ENCODE peak calls at places on chromosomes 1 and 21, in five cellular contexts. A is endodermal cell, S is cardiac muscle cell, Z is bronchial epithelial cell, M is AG04449. T is an unnamed sample.

GRCh38 chr1:22471078-22471477 is 19.4 kb downstream of the ZBTB40 start:
- DNase-seq in A (no peak), S (peak), Z (no peak), M (no peak), T (no peak)

GRCh38 chr1:188949701-188950100 is 1528.0 kb downstream of the BRINP3 start:
- DNase-seq in A (no peak), S (no peak), Z (peak), M (no peak), T (no peak)

GRCh38 chr1:179127163-179127895 is 45.5 kb downstream of the TOR3A start:
- DNase-seq in A (no peak), S (peak), Z (peak), M (no peak), T (no peak)

GRCh38 chr21:19197950-19198349 is 794.4 kb upstream of the TMPRSS15 start:
- DNase-seq in A (no peak), S (no peak), Z (no peak), M (no peak), T (no peak)

GRCh38 chr1:12300706-12301105 is 70.9 kb downstream of the VPS13D start:
- DNase-seq in A (no peak), S (no peak), Z (no peak), M (no peak), T (no peak)

GRCh38 chr1:54047384-54048315 is 5.4 kb downstream of the TMEM59 start:
- DNase-seq in A (no peak), S (no peak), Z (no peak), M (no peak), T (no peak)

GRCh38 chr1:204192589-204193352 is 3.5 kb downstream of the KISS1 start:
- DNase-seq in A (no peak), S (no peak), Z (peak), M (no peak), T (no peak)

GRCh38 chr1:119968068-119968492 is 71.8 kb upstream of the ADAM30 start:
- DNase-seq in A (peak), S (peak), Z (peak), M (no peak), T (no peak)

GRCh38 chr1:2635271-2636010 is 2.6 kb upstream of the MMEL1 start:
- DNase-seq in A (no peak), S (no peak), Z (no peak), M (no peak), T (no peak)

GRCh38 chr1:45929257-45929687 is 125.9 kb downstream of the MAST2 start:
- DNase-seq in A (peak), S (peak), Z (peak), M (no peak), T (no peak)

GRCh38 chr21:43716376-43717165 is 2.4 kb upstream of the PDXK start:
- DNase-seq in A (no peak), S (no peak), Z (no peak), M (no peak), T (no peak)

GRCh38 chr1:5921671-5922070 is 70.6 kb downstream of the NPHP4 start:
- DNase-seq in A (no peak), S (no peak), Z (no peak), M (no peak), T (no peak)

GRCh38 chr1:64536217-64536835 is 66.4 kb downstream of the CACHD1 start:
- DNase-seq in A (no peak), S (no peak), Z (no peak), M (no peak), T (no peak)

GRCh38 chr1:9827558-9828185 is 3.9 kb upstream of the CLSTN1 start:
- DNase-seq in A (peak), S (no peak), Z (peak), M (no peak), T (no peak)

GRCh38 chr21:15730484-15731242 is 881 bp downstream of the USP25 start:
- DNase-seq in A (no peak), S (no peak), Z (no peak), M (no peak), T (no peak)

GRCh38 chr1:171937938-171938337 is 96.6 kb downstream of the DNM3 start:
- DNase-seq in A (no peak), S (no peak), Z (no peak), M (no peak), T (no peak)

GRCh38 chr1:204874274-204874673 is 3.6 kb downstream of the NFASC start:
- DNase-seq in A (no peak), S (no peak), Z (no peak), M (no peak), T (no peak)

GRCh38 chr21:15301014-15301413 is 236.2 kb upstream of the NRIP1 start:
- DNase-seq in A (no peak), S (no peak), Z (peak), M (no peak), T (no peak)

GRCh38 chr21:43829575-43830119 is 35.4 kb upstream of the AGPAT3 start:
- DNase-seq in A (no peak), S (no peak), Z (no peak), M (no peak), T (no peak)

GRCh38 chr1:46493316-46494032 is 3.8 kb downstream of the DMBX1 start:
- DNase-seq in A (no peak), S (no peak), Z (no peak), M (no peak), T (no peak)

GRCh38 chr1:101071470-101071886 is 45.9 kb upstream of the DPH5 start:
- DNase-seq in A (no peak), S (peak), Z (no peak), M (no peak), T (no peak)

GRCh38 chr1:17475729-17476128 is 36.3 kb upstream of the RCC2 start:
- DNase-seq in A (no peak), S (peak), Z (peak), M (peak), T (no peak)

GRCh38 chr1:15246960-15247614 is at the start of gene FHAD1:
- DNase-seq in A (peak), S (peak), Z (no peak), M (no peak), T (no peak)

GRCh38 chr1:213252026-213252425 is 201.0 kb downstream of the RPS6KC1 start:
- DNase-seq in A (no peak), S (no peak), Z (no peak), M (no peak), T (no peak)

GRCh38 chr1:181116819-181117390 is 28.4 kb downstream of the IER5 start:
- DNase-seq in A (no peak), S (no peak), Z (no peak), M (no peak), T (no peak)

GRCh38 chr1:6239950-6240768 is 3.8 kb upstream of the HES3 start:
- DNase-seq in A (peak), S (peak), Z (no peak), M (no peak), T (no peak)

GRCh38 chr21:37047079-37047478 is 25.8 kb downstream of the PIGP start:
- DNase-seq in A (peak), S (no peak), Z (peak), M (no peak), T (no peak)

GRCh38 chr1:93448983-93449805 is 1.3 kb downstream of the FNBP1L start:
- DNase-seq in A (peak), S (peak), Z (peak), M (no peak), T (no peak)

GRCh38 chr1:241749041-241749798 is 97.1 kb downstream of the WDR64 start:
- DNase-seq in A (no peak), S (peak), Z (peak), M (no peak), T (no peak)

GRCh38 chr1:177495878-177496277 is 325.1 kb downstream of the BRINP2 start:
- DNase-seq in A (no peak), S (no peak), Z (peak), M (no peak), T (no peak)

GRCh38 chr1:7826363-7826762 is 26.5 kb downstream of the UTS2 start:
- DNase-seq in A (no peak), S (no peak), Z (no peak), M (no peak), T (no peak)

DNA sequence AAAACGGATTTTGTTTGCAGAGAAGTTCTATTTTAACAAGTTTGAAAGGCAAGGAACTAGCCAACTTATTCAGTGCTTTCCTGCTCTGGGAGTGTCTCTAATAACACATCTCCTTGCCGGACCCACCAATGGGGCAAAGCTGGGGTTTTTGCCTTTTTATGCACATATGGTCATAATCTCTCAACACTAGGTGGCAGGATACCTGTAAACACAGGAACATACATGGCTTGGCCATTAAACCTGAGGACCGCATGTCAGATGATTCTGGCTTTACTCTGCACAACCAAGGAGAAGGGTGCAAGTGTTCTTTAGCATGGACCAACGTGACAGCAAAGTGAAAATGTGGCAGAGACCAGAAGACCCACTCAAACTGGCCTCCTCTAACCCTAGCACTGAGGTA is 4.9 kb downstream of the TMEM9 start:
- DNase-seq in A (no peak), S (peak), Z (peak), M (no peak), T (no peak)
- TF ChIP-seq CTCF in A (peak), S (peak), Z (peak), M (peak), T (peak)

DNA sequence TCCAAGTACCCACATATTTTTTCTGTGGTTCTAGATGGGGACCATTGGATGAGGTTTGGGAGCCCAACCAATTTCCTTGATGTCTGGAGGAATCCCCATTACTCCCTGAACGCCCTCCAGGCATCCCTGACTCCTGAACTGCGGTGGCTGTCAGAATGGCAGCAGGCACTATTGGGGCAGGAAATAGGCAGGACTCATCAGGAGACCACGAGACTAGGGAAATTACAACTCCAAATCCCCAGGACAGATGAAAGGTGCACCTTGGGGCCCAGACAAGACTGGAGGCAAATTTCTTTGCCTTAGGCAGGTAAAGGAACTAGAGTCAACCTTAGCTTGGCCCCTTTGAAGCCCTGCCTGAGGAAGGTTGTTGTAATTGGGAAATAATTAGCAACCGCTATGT is 1.1 kb downstream of the CGN start:
- DNase-seq in A (peak), S (no peak), Z (peak), M (no peak), T (no peak)
- H3K4me3 ChIP-seq in A (peak), S (peak), Z (peak), M (no peak), T (peak)

GRCh38 chr1:30084909-30085571 is 638.3 kb downstream of the MATN1 start:
- DNase-seq in A (no peak), S (no peak), Z (no peak), M (no peak), T (no peak)

GRCh38 chr1:30085814-30086770 is 637.3 kb downstream of the MATN1 start:
- DNase-seq in A (peak), S (peak), Z (no peak), M (no peak), T (no peak)

GRCh38 chr1:30090421-30090820 is 633.0 kb downstream of the MATN1 start:
- DNase-seq in A (no peak), S (no peak), Z (no peak), M (no peak), T (no peak)

GRCh38 chr1:30088594-30089556 is 634.5 kb downstream of the MATN1 start:
- DNase-seq in A (no peak), S (peak), Z (no peak), M (no peak), T (no peak)

GRCh38 chr1:30087465-30087864 is 635.9 kb downstream of the MATN1 start:
- DNase-seq in A (peak), S (no peak), Z (no peak), M (no peak), T (no peak)
- TF ChIP-seq CTCF in A (peak), S (peak), Z (peak), M (peak), T (peak)

GRCh38 chr1:40982721-40983120 is 3.2 kb downstream of the CTPS1 start:
- DNase-seq in A (no peak), S (no peak), Z (no peak), M (no peak), T (no peak)
- H3K4me3 ChIP-seq in A (no peak), S (no peak), Z (no peak), M (no peak), T (no peak)

GRCh38 chr1:43383449-43383848 is 6.2 kb downstream of the MED8 start:
- DNase-seq in A (no peak), S (no peak), Z (no peak), M (no peak), T (no peak)
- TF ChIP-seq CTCF in A (peak), S (no peak), Z (peak), M (no peak), T (peak)

GRCh38 chr1:86191958-86192357 is 35.4 kb upstream of the COL24A1 start:
- DNase-seq in A (no peak), S (no peak), Z (no peak), M (no peak), T (no peak)

GRCh38 chr1:86197206-86197855 is 40.8 kb upstream of the COL24A1 start:
- DNase-seq in A (no peak), S (peak), Z (no peak), M (no peak), T (no peak)

GRCh38 chr1:86194491-86195034 is 38.0 kb upstream of the COL24A1 start:
- DNase-seq in A (no peak), S (peak), Z (no peak), M (no peak), T (no peak)

GRCh38 chr1:86190873-86191272 is 34.3 kb upstream of the COL24A1 start:
- DNase-seq in A (no peak), S (no peak), Z (no peak), M (no peak), T (no peak)

GRCh38 chr1:86195281-86195680 is 38.7 kb upstream of the COL24A1 start:
- DNase-seq in A (peak), S (no peak), Z (no peak), M (no peak), T (no peak)
- H3K4me3 ChIP-seq in A (peak), S (no peak), Z (no peak), M (no peak), T (no peak)

GRCh38 chr1:230109871-230110667 is 43.0 kb downstream of the GALNT2 start:
- DNase-seq in A (peak), S (no peak), Z (no peak), M (no peak), T (no peak)
- TF ChIP-seq CTCF in A (no peak), S (no peak), Z (no peak), M (no peak), T (no peak)

GRCh38 chr1:156075775-156076204 is 6.5 kb downstream of the MEX3A start:
- DNase-seq in A (peak), S (no peak), Z (no peak), M (no peak), T (no peak)
- H3K4me3 ChIP-seq in A (no peak), S (no peak), Z (no peak), M (no peak), T (no peak)

GRCh38 chr1:236507022-236507700 is 16.6 kb upstream of the LGALS8 start:
- DNase-seq in A (no peak), S (peak), Z (no peak), M (no peak), T (no peak)

GRCh38 chr1:236509203-236509602 is 14.6 kb upstream of the LGALS8 start:
- DNase-seq in A (no peak), S (no peak), Z (no peak), M (no peak), T (no peak)

GRCh38 chr1:236508593-236509027 is 15.2 kb upstream of the LGALS8 start:
- DNase-seq in A (no peak), S (no peak), Z (no peak), M (no peak), T (no peak)

GRCh38 chr1:236512019-236512418 is 11.8 kb upstream of the LGALS8 start:
- DNase-seq in A (no peak), S (peak), Z (no peak), M (no peak), T (no peak)

DNA sequence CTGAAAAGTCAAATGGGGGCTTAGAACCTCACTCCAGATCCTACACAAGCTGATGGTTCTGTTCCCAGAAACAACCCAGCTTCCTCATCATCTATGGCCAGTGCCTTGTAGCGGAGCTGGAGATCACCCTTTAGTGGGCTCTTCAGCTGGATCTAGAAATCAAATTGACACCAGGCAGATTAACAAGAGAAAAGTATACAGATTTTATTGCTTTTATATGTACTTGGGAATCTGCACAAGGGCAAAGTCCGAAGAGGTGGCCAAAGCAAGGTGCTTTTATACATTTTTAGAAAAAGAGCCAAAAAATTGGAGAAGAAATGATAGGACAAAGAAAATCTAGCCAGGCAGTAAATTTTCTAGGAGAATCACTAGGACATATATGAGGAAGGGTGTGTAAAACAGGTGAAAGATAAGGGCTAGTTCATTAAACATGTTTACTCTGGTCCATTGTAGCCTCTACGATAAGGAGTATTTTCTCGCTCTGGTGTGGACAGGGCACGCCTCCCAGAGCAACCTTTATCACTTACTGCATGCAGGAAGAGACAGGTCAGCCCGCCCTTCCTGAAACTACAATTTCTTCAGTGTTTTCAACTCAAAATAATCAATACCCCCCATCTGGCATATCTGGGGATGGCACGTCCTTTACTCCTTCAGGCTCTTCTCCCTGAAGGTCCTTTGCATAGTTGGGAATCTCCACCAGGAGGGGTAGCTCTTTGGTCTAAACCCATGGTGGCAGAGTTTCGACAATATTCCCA is 14.0 kb upstream of the LGALS8 start:
- DNase-seq in A (no peak), S (no peak), Z (no peak), M (no peak), T (no peak)
- TF ChIP-seq CTCF in A (peak), S (no peak), Z (no peak), M (no peak), T (no peak)

T was measured in HFF-Myc.